ENCODE peak calls at places on chromosomes 1 and 21, in six cellular contexts. X is cardiac muscle cell, J is tibial nerve, N is H7, P is GM23338, Z is brain microvascular endothelial cell. A is an unnamed sample. For H3K36me3, the result is how much of the 10 kb centered on the place peaks cover.

GRCh38 chr1:71047635-71048607 is at the start of gene PTGER3:
- DNase-seq in X (peak), J (no peak), N (peak), P (peak), Z (no peak), A (peak)

GRCh38 chr1:6105763-6106162 is 60.1 kb downstream of the KCNAB2 start:
- DNase-seq in X (no peak), J (no peak), N (no peak), P (no peak), Z (no peak), A (no peak)

GRCh38 chr1:27609618-27610240 is 5.8 kb upstream of the AHDC1 start:
- DNase-seq in X (no peak), J (no peak), N (no peak), P (no peak), Z (no peak), A (no peak)

GRCh38 chr1:14661220-14661619 is 62.7 kb downstream of the KAZN start:
- DNase-seq in X (peak), J (no peak), N (no peak), P (no peak), Z (no peak), A (no peak)

GRCh38 chr1:182484531-182485257 is 34.7 kb downstream of the RGSL1 start:
- DNase-seq in X (no peak), J (no peak), N (peak), P (peak), Z (no peak), A (peak)

GRCh38 chr1:13764533-13764932 is 64.5 kb downstream of the PRDM2 start:
- DNase-seq in X (peak), J (no peak), N (peak), P (peak), Z (peak), A (no peak)

GRCh38 chr1:227342075-227342829 is 24.0 kb upstream of the CDC42BPA start:
- DNase-seq in X (no peak), J (no peak), N (no peak), P (no peak), Z (no peak), A (no peak)

GRCh38 chr1:79575424-79575823 is 568.9 kb upstream of the ADGRL4 start:
- DNase-seq in X (no peak), J (no peak), N (no peak), P (no peak), Z (no peak), A (no peak)

GRCh38 chr1:10401281-10401680 is 2.4 kb downstream of the PGD start:
- DNase-seq in X (peak), J (no peak), N (no peak), P (no peak), Z (no peak), A (no peak)

GRCh38 chr1:33122483-33123170 is 41.7 kb downstream of the AZIN2 start:
- DNase-seq in X (no peak), J (no peak), N (no peak), P (no peak), Z (no peak), A (no peak)

GRCh38 chr1:225870883-225871282 is 11.3 kb downstream of the TMEM63A start:
- DNase-seq in X (no peak), J (no peak), N (no peak), P (no peak), Z (no peak), A (no peak)

GRCh38 chr1:215793210-215793609 is 226.1 kb downstream of the KCTD3 start:
- DNase-seq in X (peak), J (no peak), N (no peak), P (peak), Z (peak), A (no peak)

GRCh38 chr1:48469616-48470500 is 2.1 kb downstream of the SPATA6 start:
- DNase-seq in X (peak), J (peak), N (no peak), P (no peak), Z (peak), A (peak)

GRCh38 chr1:47995306-47996050 is 1.7 kb downstream of the TRABD2B start:
- DNase-seq in X (no peak), J (no peak), N (peak), P (no peak), Z (no peak), A (no peak)

GRCh38 chr1:92943515-92943873 is 17.8 kb downstream of the DIPK1A start:
- DNase-seq in X (no peak), J (no peak), N (no peak), P (no peak), Z (no peak), A (no peak)

GRCh38 chr1:76901158-76901767 is 34.0 kb downstream of the ST6GALNAC5 start:
- DNase-seq in X (peak), J (no peak), N (peak), P (peak), Z (peak), A (no peak)

GRCh38 chr1:2611621-2612437 is 21.0 kb downstream of the MMEL1 start:
- DNase-seq in X (no peak), J (no peak), N (peak), P (no peak), Z (no peak), A (peak)

DNA sequence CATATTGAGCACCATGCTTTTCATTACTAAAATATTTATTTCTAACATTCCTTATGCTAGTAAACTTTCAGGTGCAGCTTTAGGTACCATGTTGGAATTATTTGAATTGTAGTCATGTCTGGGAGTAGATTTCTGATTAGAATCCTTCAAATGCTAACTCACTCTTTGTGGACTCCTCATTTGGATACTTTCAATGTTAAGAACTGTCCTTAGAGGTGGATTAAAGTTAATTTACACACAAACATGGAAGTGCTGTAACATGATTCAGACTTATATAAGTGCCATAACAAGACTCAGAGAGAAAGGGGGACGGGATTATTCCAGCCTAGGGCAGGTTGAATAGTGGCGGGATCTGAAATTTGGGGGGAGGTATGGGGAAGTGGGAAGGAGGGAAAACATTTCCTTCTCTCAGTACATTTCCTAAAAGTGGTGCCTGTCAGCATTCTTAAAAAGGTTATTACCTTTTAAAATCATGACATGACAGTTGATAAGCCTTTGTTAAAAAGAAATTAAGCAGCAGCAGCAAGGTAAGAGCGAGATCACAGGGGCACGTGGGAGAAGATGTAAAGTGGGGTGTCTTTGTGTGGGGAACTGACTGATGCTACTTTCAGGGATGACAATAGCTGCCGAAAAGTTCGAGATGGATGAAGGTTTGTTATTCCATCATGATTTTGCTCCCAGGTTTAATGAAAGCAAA is 44.4 kb downstream of the HHAT start:
- DNase-seq in X (no peak), J (no peak), N (no peak), P (no peak), Z (no peak), A (no peak)
- H3K4me3 ChIP-seq in X (no peak), J (no peak), N (no peak), P (no peak), Z (no peak), A (no peak)

DNA sequence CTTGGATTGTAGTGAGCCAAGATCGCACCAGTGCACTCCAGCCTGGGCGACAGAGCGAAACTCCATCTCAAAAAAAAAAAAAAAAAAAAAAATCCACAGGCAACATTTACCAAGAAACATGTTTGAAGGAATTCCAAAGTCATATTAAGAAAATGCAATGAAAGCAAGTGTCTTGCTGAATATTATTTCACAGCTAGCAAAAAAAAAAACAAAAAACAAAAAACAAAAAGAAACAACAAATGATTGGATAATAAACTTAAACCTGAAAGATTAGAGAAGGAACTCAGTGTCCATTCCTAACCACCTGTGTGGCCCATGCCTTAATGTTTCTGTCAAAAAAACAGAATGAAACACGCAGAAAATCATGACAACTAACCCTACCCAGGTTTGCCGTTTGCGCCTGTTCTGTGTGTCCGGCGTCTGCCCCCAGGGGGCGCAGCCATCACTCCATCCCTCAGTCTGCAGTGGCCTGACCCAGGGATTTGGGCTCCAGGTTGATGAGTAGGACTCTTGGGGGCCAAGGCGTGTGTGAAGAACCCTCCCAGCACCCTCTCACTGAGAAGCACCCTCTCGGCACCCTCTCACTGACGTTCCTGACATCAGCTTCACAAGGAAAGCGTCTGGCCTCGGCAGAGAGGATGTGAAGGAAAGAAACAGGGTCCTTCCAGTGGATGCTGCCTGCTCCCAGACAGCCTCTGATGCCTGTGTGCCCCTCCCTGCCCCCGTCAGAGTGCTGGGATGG is 19.2 kb upstream of the PTTG1IP start:
- DNase-seq in X (peak), J (peak), N (peak), P (peak), Z (peak), A (peak)
- H3K36me3 ChIP-seq in X (under half), J (under half), N (under half), P (under half), Z (under half), A (under half)

GRCh38 chr1:37472994-37473393 is 1.4 kb upstream of the ZC3H12A start:
- DNase-seq in X (no peak), J (no peak), N (no peak), P (no peak), Z (no peak), A (no peak)
- H3K4me3 ChIP-seq in X (no peak), J (peak), N (no peak), P (no peak), Z (peak), A (no peak)

DNA sequence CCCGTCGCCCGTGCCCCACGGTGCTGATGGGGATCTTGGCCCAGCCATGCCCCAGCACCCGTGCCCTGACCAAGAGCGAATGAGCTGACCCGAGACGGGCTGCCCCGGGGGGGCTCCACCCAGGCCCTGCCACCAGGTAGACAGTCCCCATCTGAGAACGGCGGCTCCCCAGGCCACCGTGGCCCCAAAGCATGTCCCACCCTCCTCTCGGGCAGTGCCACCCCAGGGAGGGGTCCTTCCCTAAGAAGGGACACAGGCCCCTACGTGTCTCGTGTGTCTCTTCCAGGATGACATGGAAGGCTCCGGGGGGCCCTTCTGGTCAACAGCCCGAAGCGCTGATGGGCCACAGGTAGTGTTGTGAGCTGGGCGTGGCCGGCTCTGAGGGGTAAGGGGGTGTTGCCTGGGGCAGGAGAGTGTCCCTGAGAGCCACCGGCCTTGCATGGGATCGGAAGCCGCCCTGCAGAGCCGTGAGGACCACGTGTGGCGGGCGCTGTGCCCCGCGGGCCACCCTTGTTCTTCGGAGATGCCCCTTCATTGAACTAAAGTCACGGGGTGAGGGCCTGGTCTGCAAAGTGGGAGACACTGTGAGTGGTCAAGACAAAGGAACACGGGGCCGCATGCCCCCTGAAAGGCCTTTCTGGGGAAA is 55.0 kb downstream of the SLC19A1 start:
- DNase-seq in X (no peak), J (no peak), N (no peak), P (no peak), Z (no peak), A (no peak)
- H3K36me3 ChIP-seq in X (under half), J (under half), N (under half), P (under half), Z (half or more), A (under half)

DNA sequence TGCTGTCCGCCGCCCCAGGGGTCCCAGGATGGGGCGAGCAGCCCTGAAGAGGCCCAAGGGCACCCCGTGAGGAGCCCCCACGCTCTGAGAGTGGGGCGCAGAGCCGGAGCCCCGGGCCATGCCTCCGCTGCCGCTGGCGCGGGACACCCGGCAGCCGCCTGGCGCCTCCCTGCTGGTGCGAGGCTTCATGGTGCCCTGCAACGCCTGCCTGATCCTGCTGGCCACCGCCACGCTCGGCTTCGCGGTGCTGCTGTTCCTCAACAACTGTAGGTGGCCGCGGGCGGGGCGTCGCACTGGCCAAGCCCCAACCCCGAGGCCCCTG is 14.5 kb downstream of the AGRN start:
- DNase-seq in X (no peak), J (no peak), N (peak), P (peak), Z (no peak), A (no peak)
- H3K4me3 ChIP-seq in X (no peak), J (peak), N (peak), P (peak), Z (no peak), A (no peak)

GRCh38 chr21:39663066-39663465 is 50.3 kb downstream of the B3GALT5 start:
- DNase-seq in X (no peak), J (no peak), N (no peak), P (no peak), Z (no peak), A (peak)
- H3K36me3 ChIP-seq in X (under half), J (under half), N (under half), P (under half), Z (under half), A (under half)

GRCh38 chr21:45821315-45822001 is 160.1 kb upstream of the COL6A1 start:
- DNase-seq in X (no peak), J (no peak), N (no peak), P (no peak), Z (no peak), A (no peak)

GRCh38 chr21:45818276-45818903 is 163.2 kb upstream of the COL6A1 start:
- DNase-seq in X (peak), J (no peak), N (no peak), P (no peak), Z (no peak), A (no peak)

GRCh38 chr21:45820171-45821091 is 161.1 kb upstream of the COL6A1 start:
- DNase-seq in X (peak), J (peak), N (peak), P (peak), Z (peak), A (peak)

GRCh38 chr21:45818904-45819285 is 162.7 kb upstream of the COL6A1 start:
- DNase-seq in X (peak), J (no peak), N (peak), P (no peak), Z (peak), A (no peak)

DNA sequence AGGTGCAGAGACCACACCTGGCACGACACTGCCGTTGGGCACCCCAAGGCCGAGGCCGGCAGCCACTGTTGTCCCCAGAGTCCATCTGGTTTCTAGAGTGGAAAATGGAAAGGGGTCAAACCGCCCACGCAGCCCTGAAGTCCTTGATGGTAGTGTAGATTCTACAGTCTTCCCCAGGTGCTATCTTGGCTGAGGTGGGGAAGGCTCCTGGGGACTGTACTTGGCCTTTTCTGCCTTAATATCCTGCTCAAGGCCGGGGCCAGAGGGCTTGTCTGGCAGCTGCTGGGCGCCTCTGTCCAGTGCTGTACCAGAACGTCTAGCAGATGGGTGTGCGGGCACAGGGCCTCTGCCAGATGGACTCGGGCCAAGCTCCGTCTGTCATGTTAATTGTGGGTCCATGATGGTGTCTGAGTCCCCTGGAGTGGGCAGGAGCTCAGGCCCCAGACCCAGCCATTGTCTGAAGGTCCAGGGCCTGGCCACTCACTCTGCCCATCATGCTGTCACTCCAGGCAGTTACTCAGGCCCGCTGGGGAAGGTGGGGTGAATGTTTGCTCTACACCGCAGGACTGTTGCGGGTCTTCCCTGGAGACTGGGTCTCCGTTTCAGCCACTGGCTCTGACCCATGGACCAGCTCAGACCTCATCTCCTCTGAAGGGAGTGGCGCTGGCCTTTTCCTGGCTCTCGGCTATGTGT is 161.9 kb upstream of the COL6A1 start:
- DNase-seq in X (no peak), J (no peak), N (no peak), P (no peak), Z (no peak), A (no peak)
- H3K4me3 ChIP-seq in X (no peak), J (no peak), N (no peak), P (no peak), Z (no peak), A (no peak)

GRCh38 chr1:156592158-156592909 is 758 bp downstream of the NAXE start:
- DNase-seq in X (no peak), J (no peak), N (peak), P (peak), Z (no peak), A (no peak)

GRCh38 chr1:156592910-156593732 is 1.5 kb downstream of the NAXE start:
- DNase-seq in X (no peak), J (no peak), N (no peak), P (no peak), Z (no peak), A (no peak)

GRCh38 chr1:156596426-156596825 is 4.8 kb downstream of the NAXE start:
- DNase-seq in X (no peak), J (no peak), N (no peak), P (no peak), Z (no peak), A (no peak)

GRCh38 chr1:156595016-156595415 is 3.4 kb downstream of the NAXE start:
- DNase-seq in X (no peak), J (no peak), N (no peak), P (no peak), Z (no peak), A (no peak)

DNA sequence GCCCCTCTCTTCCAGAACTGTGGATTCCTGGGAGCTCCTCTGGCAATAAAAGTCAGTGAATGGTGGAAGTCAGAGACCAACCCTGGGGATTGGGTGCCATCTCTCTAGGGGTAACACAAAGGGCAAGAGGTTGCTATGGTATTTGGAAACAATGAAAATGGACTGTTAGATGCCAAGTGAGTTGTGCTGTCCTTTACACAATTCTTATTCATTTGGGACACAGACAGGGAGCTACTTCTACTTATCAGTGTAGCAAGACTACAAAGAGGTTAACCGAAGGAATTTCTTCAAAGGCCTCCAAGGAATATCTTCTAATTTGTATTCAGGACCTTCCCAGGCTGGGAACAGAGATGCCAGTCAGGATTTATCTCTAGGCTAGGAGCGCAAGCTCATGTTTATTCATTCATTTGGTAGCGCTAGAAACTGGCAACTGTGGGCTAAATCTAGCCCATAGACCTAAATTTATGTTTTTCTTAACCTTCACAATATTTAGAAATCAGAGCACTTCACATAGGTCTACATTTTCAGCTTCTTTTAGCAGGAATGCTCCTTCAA is 2.6 kb downstream of the NAXE start:
- DNase-seq in X (no peak), J (no peak), N (no peak), P (no peak), Z (no peak), A (no peak)
- H3K36me3 ChIP-seq in X (under half), J (under half), N (under half), P (under half), Z (under half), A (half or more)